ENCODE peak calls at places on chromosomes 7 and 10, in six cellular contexts. I is foreskin keratinocyte; C is A172; W is A549; U is lower lobe of right lung; R is stimulated activated CD4-positive, alpha-beta T cell treated with anti-CD3 and anti-CD28 coated beads, Interleukin-2, amount 100 ng/mL, for 24 hours. F is an unnamed sample.

GRCh38 chr10:105347487-105347886 is 706.4 kb downstream of the SORCS3 start:
- DNase-seq in U (no peak), I (peak), W (no peak), C (no peak), R (no peak), F (no peak)

GRCh38 chr10:84944187-84944586 is 615.8 kb downstream of the CCSER2 start:
- DNase-seq in U (no peak), C (no peak), R (no peak), W (no peak), I (no peak), F (no peak)

GRCh38 chr10:75395955-75396860 is 5.4 kb downstream of the ZNF503 start:
- DNase-seq in U (peak), C (no peak), W (no peak), I (no peak), R (no peak), F (peak)

GRCh38 chr10:45420453-45421192 is 46.6 kb downstream of the ALOX5 start:
- DNase-seq in R (peak), W (no peak), I (no peak), U (peak), C (peak), F (no peak)

GRCh38 chr7:70655694-70656093 is 476.2 kb upstream of the GALNT17 start:
- DNase-seq in I (no peak), W (no peak), R (no peak), C (no peak), U (no peak), F (no peak)

GRCh38 chr7:128740996-128741395 is 1.8 kb downstream of the CALU start:
- DNase-seq in U (no peak), C (no peak), W (no peak), I (no peak), R (no peak), F (no peak)

GRCh38 chr7:117612637-117613036 is 132.8 kb downstream of the CFTR start:
- DNase-seq in U (no peak), R (no peak), W (no peak), I (no peak), C (no peak), F (no peak)

GRCh38 chr7:75743455-75743859 is 4.7 kb upstream of the HIP1 start:
- DNase-seq in R (no peak), W (no peak), U (no peak), I (no peak), C (no peak), F (no peak)

GRCh38 chr10:4931587-4931986 is 31.6 kb upstream of the AKR1C1 start:
- DNase-seq in W (no peak), U (no peak), R (no peak), C (no peak), I (no peak), F (no peak)

GRCh38 chr10:84177541-84178386 is 4.2 kb downstream of the GPR15LG start:
- DNase-seq in R (no peak), I (no peak), U (no peak), C (no peak), W (no peak), F (no peak)

GRCh38 chr10:79403441-79404230 is 41.8 kb downstream of the ZCCHC24 start:
- DNase-seq in I (no peak), W (no peak), R (no peak), U (peak), C (peak), F (peak)

GRCh38 chr10:28467615-28468014 is 65.3 kb upstream of the WAC start:
- DNase-seq in U (no peak), C (no peak), I (no peak), R (no peak), W (no peak), F (no peak)

GRCh38 chr10:95560288-95561199 is 627 bp downstream of the SORBS1 start:
- DNase-seq in W (peak), I (no peak), U (peak), C (peak), R (peak), F (no peak)

GRCh38 chr7:20304366-20304765 is 26.3 kb upstream of the ITGB8 start:
- DNase-seq in C (no peak), W (no peak), R (no peak), U (no peak), I (no peak), F (no peak)

GRCh38 chr10:61283066-61283465 is 170.1 kb downstream of the TMEM26 start:
- DNase-seq in C (peak), R (no peak), W (no peak), U (no peak), I (no peak), F (no peak)

GRCh38 chr10:34249634-34250033 is 565.5 kb downstream of the PARD3 start:
- DNase-seq in W (peak), R (no peak), I (no peak), C (no peak), U (no peak), F (no peak)

GRCh38 chr7:154304740-154305679 is 252.8 kb downstream of the DPP6 start:
- DNase-seq in W (no peak), C (no peak), U (no peak), I (no peak), R (no peak), F (peak)

GRCh38 chr10:53135213-53135896 is 362.8 kb upstream of the MBL2 start:
- DNase-seq in I (no peak), U (no peak), W (no peak), R (no peak), C (no peak), F (no peak)

GRCh38 chr10:30403494-30403893 is 30.5 kb upstream of the MAP3K8 start:
- DNase-seq in U (no peak), R (no peak), I (no peak), W (no peak), C (no peak), F (no peak)

GRCh38 chr7:27139335-27140107 is 4.0 kb downstream of the HOXA5 start:
- DNase-seq in I (peak), W (no peak), R (no peak), U (no peak), C (no peak), F (peak)

GRCh38 chr7:64625114-64626082 is 40.5 kb upstream of the ZNF107 start:
- DNase-seq in I (no peak), R (no peak), C (no peak), W (no peak), U (no peak), F (no peak)

F was measured in endothelial cell.